ENCODE peak calls at places on chromosomes 1 and 21, in four cellular contexts. T is K562, Z is endothelial cell of umbilical vein, O is keratinocyte. Y is an unnamed sample.

GRCh38 chr1:44571712-44572571 is 102.3 kb downstream of the TMEM53 start:
- DNase-seq in T (peak; percentile 58), Z (peak; percentile 8), O (no peak), Y (no peak)

GRCh38 chr1:159088050-159088449 is 11.5 kb upstream of the AIM2 start:
- DNase-seq in T (no peak), Z (peak; percentile 66), O (peak; percentile 69), Y (peak; percentile 78)

GRCh38 chr1:30655672-30656071 is 67.7 kb downstream of the MATN1 start:
- DNase-seq in T (no peak), Z (no peak), O (no peak), Y (no peak)

GRCh38 chr1:229848762-229849677 is 218.0 kb upstream of the GALNT2 start:
- DNase-seq in T (peak; percentile 58), Z (peak; percentile 36), O (no peak), Y (peak; percentile 26)

GRCh38 chr1:113946668-113947387 is 17.7 kb downstream of the HIPK1 start:
- DNase-seq in T (peak; percentile 51), Z (no peak), O (no peak), Y (peak; percentile 22)

GRCh38 chr1:241749041-241749798 is 97.1 kb downstream of the WDR64 start:
- DNase-seq in T (no peak), Z (no peak), O (no peak), Y (no peak)

GRCh38 chr1:15031251-15031930 is 122.2 kb upstream of the TMEM51 start:
- DNase-seq in T (no peak), Z (no peak), O (no peak), Y (peak; percentile 34)

GRCh38 chr1:198776602-198777029 is 137.8 kb downstream of the PTPRC start:
- DNase-seq in T (no peak), Z (peak; percentile 98), O (peak; percentile 56), Y (peak; percentile 98)

GRCh38 chr1:150550222-150551048 is 1.2 kb downstream of the ADAMTSL4 start:
- DNase-seq in T (peak; percentile 77), Z (no peak), O (no peak), Y (no peak)

GRCh38 chr1:93839307-93839706 is 39.7 kb downstream of the DNTTIP2 start:
- DNase-seq in T (no peak), Z (no peak), O (no peak), Y (peak; percentile 95)

GRCh38 chr1:112603012-112603411 is 15.9 kb downstream of the ST7L start:
- DNase-seq in T (no peak), Z (no peak), O (no peak), Y (no peak)

GRCh38 chr1:243316366-243316989 is 60.6 kb downstream of the SDCCAG8 start:
- DNase-seq in T (no peak), Z (no peak), O (no peak), Y (no peak)

GRCh38 chr1:234921266-234922062 is 207.2 kb downstream of the TOMM20 start:
- DNase-seq in T (no peak), Z (peak; percentile 78), O (no peak), Y (peak; percentile 70)

GRCh38 chr1:52142220-52143153 is 598 bp downstream of the ZFYVE9 start:
- DNase-seq in T (peak; percentile 62), Z (peak; percentile 69), O (no peak), Y (peak; percentile 52)

GRCh38 chr1:231134624-231135023 is 27.2 kb upstream of the TRIM67 start:
- DNase-seq in T (no peak), Z (no peak), O (no peak), Y (no peak)

GRCh38 chr1:27057389-27057788 is 44.7 kb upstream of the TENT5B start:
- DNase-seq in T (no peak), Z (no peak), O (no peak), Y (no peak)

GRCh38 chr21:36888466-36888865 is 78.0 kb downstream of the HLCS start:
- DNase-seq in T (peak; percentile 59), Z (no peak), O (no peak), Y (no peak)

GRCh38 chr1:217089239-217090014 is 366.2 kb upstream of the ESRRG start:
- DNase-seq in T (no peak), Z (no peak), O (no peak), Y (peak; percentile 61)

GRCh38 chr1:162107911-162108310 is 38.4 kb downstream of the NOS1AP start:
- DNase-seq in T (no peak), Z (peak; percentile 64), O (no peak), Y (no peak)

GRCh38 chr1:63668298-63668697 is 75.1 kb downstream of the PGM1 start:
- DNase-seq in T (no peak), Z (no peak), O (no peak), Y (peak; percentile 48)

GRCh38 chr1:31038360-31038759 is 27.2 kb downstream of the PUM1 start:
- DNase-seq in T (no peak), Z (no peak), O (no peak), Y (peak; percentile 73)

GRCh38 chr1:182198006-182198605 is 136.6 kb upstream of the ZNF648 start:
- DNase-seq in T (peak; percentile 49), Z (no peak), O (no peak), Y (no peak)

GRCh38 chr1:110155878-110156522 is 5.7 kb downstream of the SLC6A17 start:
- DNase-seq in T (peak; percentile 67), Z (peak; percentile 56), O (no peak), Y (peak; percentile 63)

GRCh38 chr21:37450385-37451044 is 83.9 kb downstream of the DYRK1A start:
- DNase-seq in T (peak; percentile 77), Z (peak; percentile 64), O (no peak), Y (peak; percentile 58)

GRCh38 chr1:160394673-160395072 is 5.7 kb upstream of the VANGL2 start:
- DNase-seq in T (peak; percentile 46), Z (no peak), O (no peak), Y (no peak)

GRCh38 chr1:206000641-206001339 is 2.4 kb downstream of the RAB7B start:
- DNase-seq in T (peak; percentile 49), Z (no peak), O (no peak), Y (peak; percentile 43)

DNA sequence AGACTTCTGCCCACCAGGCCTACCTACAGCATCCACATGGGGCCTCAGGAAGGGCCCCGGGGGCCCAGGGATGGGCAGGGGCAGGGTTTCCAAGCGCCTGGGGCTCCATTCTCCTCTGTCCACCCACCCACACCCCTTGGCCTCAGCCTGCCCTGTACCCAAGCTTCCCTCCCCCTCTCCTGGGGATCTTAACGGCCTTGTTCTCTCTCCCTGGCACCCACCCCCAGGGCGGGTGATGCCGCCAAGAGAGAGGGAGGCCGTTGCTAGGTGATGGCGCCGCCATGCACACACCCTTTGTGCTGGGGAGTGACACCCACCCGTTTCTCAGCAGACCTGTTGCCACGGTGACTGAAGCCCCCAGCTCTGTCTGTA is 7.5 kb downstream of the GPR37L1 start:
- DNase-seq in T (no peak), Z (no peak), O (no peak), Y (no peak)
- H3K9me1 ChIP-seq in T (no peaks in the 10 kb centered on the region), Z (no peaks in the 10 kb centered on the region), O (no peaks in the 10 kb centered on the region), Y (no peaks in the 10 kb centered on the region)

DNA sequence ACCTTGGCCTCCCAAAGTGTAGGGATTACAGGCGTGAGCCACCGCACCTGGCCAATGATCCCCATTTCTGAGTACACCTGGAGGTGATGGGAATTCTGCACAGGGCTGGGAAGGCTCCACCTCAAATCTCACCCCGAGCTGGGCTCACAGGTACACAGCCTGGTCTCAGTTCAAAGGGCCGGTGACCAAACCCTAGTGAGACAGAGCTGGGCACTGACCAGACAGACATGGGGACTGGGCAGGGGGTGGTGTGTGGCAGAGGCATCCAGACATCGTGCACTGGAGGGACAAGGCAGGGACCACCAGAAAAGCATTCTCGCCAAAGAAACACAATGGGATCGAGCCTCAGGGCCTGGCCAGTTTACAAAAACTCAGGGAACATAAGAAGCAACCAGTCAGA is 17.2 kb downstream of the LSS start:
- DNase-seq in T (no peak), Z (no peak), O (no peak), Y (no peak)
- H3K9me1 ChIP-seq in T (no peaks in the 10 kb centered on the region), Z (no peaks in the 10 kb centered on the region), O (no peaks in the 10 kb centered on the region), Y (peaks cover 4% of the 10 kb centered on the region)

GRCh38 chr21:28635541-28635940 is 357.1 kb downstream of the LTN1 start:
- DNase-seq in T (no peak), Z (peak; percentile 16), O (no peak), Y (no peak)
- H3K9me1 ChIP-seq in T (no peaks in the 10 kb centered on the region), Z (no peaks in the 10 kb centered on the region), O (no peaks in the 10 kb centered on the region), Y (peaks cover 5% of the 10 kb centered on the region)

GRCh38 chr1:186839077-186839400 is 10.3 kb downstream of the PLA2G4A start:
- DNase-seq in T (no peak), Z (no peak), O (no peak), Y (no peak)

GRCh38 chr1:186843931-186844330 is 15.2 kb downstream of the PLA2G4A start:
- DNase-seq in T (no peak), Z (no peak), O (no peak), Y (no peak)

GRCh38 chr1:186842547-186842946 is 13.8 kb downstream of the PLA2G4A start:
- DNase-seq in T (no peak), Z (no peak), O (no peak), Y (no peak)

GRCh38 chr1:186843261-186843660 is 14.5 kb downstream of the PLA2G4A start:
- DNase-seq in T (no peak), Z (no peak), O (no peak), Y (no peak)

GRCh38 chr1:186841599-186841998 is 12.8 kb downstream of the PLA2G4A start:
- DNase-seq in T (no peak), Z (no peak), O (no peak), Y (peak; percentile 9)
- H3K9me1 ChIP-seq in T (no peaks in the 10 kb centered on the region), Z (no peaks in the 10 kb centered on the region), O (no peaks in the 10 kb centered on the region), Y (no peaks in the 10 kb centered on the region)

Y was measured in IMR-90.